ENCODE peak calls at places on chromosomes 7 and 10, in four cellular contexts. One of them, this sample, is unnamed.

GRCh38 chr10:114758331-114758730 is 63.2 kb upstream of the FHIP2A start:
- DNase-seq in hippocampal formation: peak; percentile 87
- DNase-seq in HT-29: no peak
- DNase-seq in activated CD4-positive, alpha-beta T cell treated with anti-CD3 and anti-CD28 coated beads, Interleukin-2, amount 50 U/mL, for 48 hours: no peak
- DNase-seq in this sample: no peak

GRCh38 chr7:151792671-151793070 is 84.2 kb downstream of the PRKAG2 start:
- DNase-seq in hippocampal formation: no peak
- DNase-seq in HT-29: no peak
- DNase-seq in activated CD4-positive, alpha-beta T cell treated with anti-CD3 and anti-CD28 coated beads, Interleukin-2, amount 50 U/mL, for 48 hours: no peak
- DNase-seq in this sample: no peak

GRCh38 chr10:77226434-77226833 is 411.2 kb downstream of the KCNMA1 start:
- DNase-seq in hippocampal formation: no peak
- DNase-seq in HT-29: no peak
- DNase-seq in activated CD4-positive, alpha-beta T cell treated with anti-CD3 and anti-CD28 coated beads, Interleukin-2, amount 50 U/mL, for 48 hours: no peak
- DNase-seq in this sample: no peak

GRCh38 chr7:148566736-148567135 is 23.8 kb upstream of the C7orf33 start:
- DNase-seq in hippocampal formation: no peak
- DNase-seq in HT-29: no peak
- DNase-seq in activated CD4-positive, alpha-beta T cell treated with anti-CD3 and anti-CD28 coated beads, Interleukin-2, amount 50 U/mL, for 48 hours: no peak
- DNase-seq in this sample: no peak

GRCh38 chr7:13901577-13901976 is 87.9 kb downstream of the ETV1 start:
- DNase-seq in hippocampal formation: no peak
- DNase-seq in HT-29: no peak
- DNase-seq in activated CD4-positive, alpha-beta T cell treated with anti-CD3 and anti-CD28 coated beads, Interleukin-2, amount 50 U/mL, for 48 hours: no peak
- DNase-seq in this sample: no peak

GRCh38 chr7:90552521-90552920 is 43.6 kb upstream of the CDK14 start:
- DNase-seq in hippocampal formation: no peak
- DNase-seq in HT-29: peak; percentile 35
- DNase-seq in activated CD4-positive, alpha-beta T cell treated with anti-CD3 and anti-CD28 coated beads, Interleukin-2, amount 50 U/mL, for 48 hours: no peak
- DNase-seq in this sample: no peak

GRCh38 chr7:44108768-44109750 is 4.9 kb downstream of the AEBP1 start:
- DNase-seq in hippocampal formation: no peak
- DNase-seq in HT-29: no peak
- DNase-seq in activated CD4-positive, alpha-beta T cell treated with anti-CD3 and anti-CD28 coated beads, Interleukin-2, amount 50 U/mL, for 48 hours: no peak
- DNase-seq in this sample: no peak

GRCh38 chr7:30134011-30134410 is 775 bp upstream of the MTURN start:
- DNase-seq in hippocampal formation: no peak
- DNase-seq in HT-29: no peak
- DNase-seq in activated CD4-positive, alpha-beta T cell treated with anti-CD3 and anti-CD28 coated beads, Interleukin-2, amount 50 U/mL, for 48 hours: no peak
- DNase-seq in this sample: no peak

GRCh38 chr7:24825931-24826661 is 68.8 kb upstream of the GSDME start:
- DNase-seq in hippocampal formation: no peak
- DNase-seq in HT-29: peak; percentile 91
- DNase-seq in activated CD4-positive, alpha-beta T cell treated with anti-CD3 and anti-CD28 coated beads, Interleukin-2, amount 50 U/mL, for 48 hours: no peak
- DNase-seq in this sample: no peak

GRCh38 chr7:39527296-39527695 is 38.9 kb upstream of the YAE1 start:
- DNase-seq in hippocampal formation: no peak
- DNase-seq in HT-29: no peak
- DNase-seq in activated CD4-positive, alpha-beta T cell treated with anti-CD3 and anti-CD28 coated beads, Interleukin-2, amount 50 U/mL, for 48 hours: no peak
- DNase-seq in this sample: no peak

GRCh38 chr7:105766421-105767191 is 109.8 kb downstream of the ATXN7L1 start:
- DNase-seq in hippocampal formation: no peak
- DNase-seq in HT-29: no peak
- DNase-seq in activated CD4-positive, alpha-beta T cell treated with anti-CD3 and anti-CD28 coated beads, Interleukin-2, amount 50 U/mL, for 48 hours: peak; percentile 48
- DNase-seq in this sample: no peak

GRCh38 chr10:76961841-76962240 is 675.8 kb downstream of the KCNMA1 start:
- DNase-seq in hippocampal formation: no peak
- DNase-seq in HT-29: no peak
- DNase-seq in activated CD4-positive, alpha-beta T cell treated with anti-CD3 and anti-CD28 coated beads, Interleukin-2, amount 50 U/mL, for 48 hours: no peak
- DNase-seq in this sample: no peak

GRCh38 chr10:60224129-60224705 is 165.5 kb downstream of the ANK3 start:
- DNase-seq in hippocampal formation: no peak
- DNase-seq in HT-29: no peak
- DNase-seq in activated CD4-positive, alpha-beta T cell treated with anti-CD3 and anti-CD28 coated beads, Interleukin-2, amount 50 U/mL, for 48 hours: no peak
- DNase-seq in this sample: no peak

GRCh38 chr7:100818366-100818765 is 9.0 kb downstream of the EPHB4 start:
- DNase-seq in hippocampal formation: no peak
- DNase-seq in HT-29: no peak
- DNase-seq in activated CD4-positive, alpha-beta T cell treated with anti-CD3 and anti-CD28 coated beads, Interleukin-2, amount 50 U/mL, for 48 hours: no peak
- DNase-seq in this sample: peak; percentile 34

GRCh38 chr7:140304071-140304799 is 94.1 kb downstream of the SLC37A3 start:
- DNase-seq in hippocampal formation: peak; percentile 3
- DNase-seq in HT-29: peak; percentile 28
- DNase-seq in activated CD4-positive, alpha-beta T cell treated with anti-CD3 and anti-CD28 coated beads, Interleukin-2, amount 50 U/mL, for 48 hours: peak; percentile 43
- DNase-seq in this sample: peak; percentile 80

GRCh38 chr7:41328544-41328943 is 374.3 kb downstream of the INHBA start:
- DNase-seq in hippocampal formation: no peak
- DNase-seq in HT-29: no peak
- DNase-seq in activated CD4-positive, alpha-beta T cell treated with anti-CD3 and anti-CD28 coated beads, Interleukin-2, amount 50 U/mL, for 48 hours: no peak
- DNase-seq in this sample: no peak

GRCh38 chr10:99785646-99786045 is 3.2 kb downstream of the ABCC2 start:
- DNase-seq in hippocampal formation: no peak
- DNase-seq in HT-29: peak; percentile 18
- DNase-seq in activated CD4-positive, alpha-beta T cell treated with anti-CD3 and anti-CD28 coated beads, Interleukin-2, amount 50 U/mL, for 48 hours: no peak
- DNase-seq in this sample: no peak

GRCh38 chr10:110835841-110836240 is 35.9 kb upstream of the PDCD4 start:
- DNase-seq in hippocampal formation: no peak
- DNase-seq in HT-29: no peak
- DNase-seq in activated CD4-positive, alpha-beta T cell treated with anti-CD3 and anti-CD28 coated beads, Interleukin-2, amount 50 U/mL, for 48 hours: no peak
- DNase-seq in this sample: no peak

GRCh38 chr10:103559776-103560175 is 66.3 kb downstream of the NEURL1 start:
- DNase-seq in hippocampal formation: no peak
- DNase-seq in HT-29: no peak
- DNase-seq in activated CD4-positive, alpha-beta T cell treated with anti-CD3 and anti-CD28 coated beads, Interleukin-2, amount 50 U/mL, for 48 hours: no peak
- DNase-seq in this sample: no peak

GRCh38 chr7:2326960-2327359 is 12.7 kb upstream of the SNX8 start:
- DNase-seq in hippocampal formation: no peak
- DNase-seq in HT-29: no peak
- DNase-seq in activated CD4-positive, alpha-beta T cell treated with anti-CD3 and anti-CD28 coated beads, Interleukin-2, amount 50 U/mL, for 48 hours: no peak
- DNase-seq in this sample: no peak

GRCh38 chr7:12637819-12638592 is 49.4 kb upstream of the ARL4A start:
- DNase-seq in hippocampal formation: peak; percentile 26
- DNase-seq in HT-29: no peak
- DNase-seq in activated CD4-positive, alpha-beta T cell treated with anti-CD3 and anti-CD28 coated beads, Interleukin-2, amount 50 U/mL, for 48 hours: no peak
- DNase-seq in this sample: peak; percentile 22

GRCh38 chr10:133372507-133372906 is 647 bp downstream of the ECHS1 start:
- DNase-seq in hippocampal formation: no peak
- DNase-seq in HT-29: no peak
- DNase-seq in activated CD4-positive, alpha-beta T cell treated with anti-CD3 and anti-CD28 coated beads, Interleukin-2, amount 50 U/mL, for 48 hours: no peak
- DNase-seq in this sample: no peak

GRCh38 chr7:83947260-83947659 is 247.3 kb downstream of the SEMA3A start:
- DNase-seq in hippocampal formation: peak; percentile 14
- DNase-seq in HT-29: peak; percentile 54
- DNase-seq in activated CD4-positive, alpha-beta T cell treated with anti-CD3 and anti-CD28 coated beads, Interleukin-2, amount 50 U/mL, for 48 hours: no peak
- DNase-seq in this sample: no peak

GRCh38 chr7:2141656-2142055 is 91.1 kb downstream of the MAD1L1 start:
- DNase-seq in hippocampal formation: peak; percentile 9
- DNase-seq in HT-29: no peak
- DNase-seq in activated CD4-positive, alpha-beta T cell treated with anti-CD3 and anti-CD28 coated beads, Interleukin-2, amount 50 U/mL, for 48 hours: no peak
- DNase-seq in this sample: no peak

GRCh38 chr10:132305654-132306340 is 2.0 kb downstream of the STK32C start:
- DNase-seq in hippocampal formation: no peak
- DNase-seq in HT-29: no peak
- DNase-seq in activated CD4-positive, alpha-beta T cell treated with anti-CD3 and anti-CD28 coated beads, Interleukin-2, amount 50 U/mL, for 48 hours: no peak
- DNase-seq in this sample: no peak

GRCh38 chr7:41478187-41478586 is 224.7 kb downstream of the INHBA start:
- DNase-seq in hippocampal formation: no peak
- DNase-seq in HT-29: no peak
- DNase-seq in activated CD4-positive, alpha-beta T cell treated with anti-CD3 and anti-CD28 coated beads, Interleukin-2, amount 50 U/mL, for 48 hours: no peak
- DNase-seq in this sample: no peak

GRCh38 chr7:104368006-104368405 is 39.6 kb downstream of the LHFPL3 start:
- DNase-seq in hippocampal formation: no peak
- DNase-seq in HT-29: no peak
- DNase-seq in activated CD4-positive, alpha-beta T cell treated with anti-CD3 and anti-CD28 coated beads, Interleukin-2, amount 50 U/mL, for 48 hours: no peak
- DNase-seq in this sample: no peak

GRCh38 chr10:99279626-99280111 is 44.0 kb upstream of the HPSE2 start:
- DNase-seq in hippocampal formation: no peak
- DNase-seq in HT-29: no peak
- DNase-seq in activated CD4-positive, alpha-beta T cell treated with anti-CD3 and anti-CD28 coated beads, Interleukin-2, amount 50 U/mL, for 48 hours: no peak
- DNase-seq in this sample: no peak

GRCh38 chr7:50774299-50774698 is 8.4 kb downstream of the GRB10 start:
- DNase-seq in hippocampal formation: no peak
- DNase-seq in HT-29: no peak
- DNase-seq in activated CD4-positive, alpha-beta T cell treated with anti-CD3 and anti-CD28 coated beads, Interleukin-2, amount 50 U/mL, for 48 hours: no peak
- DNase-seq in this sample: no peak

This sample was measured in B cell.